ENCODE peak calls at places on chromosomes 7 and 10, in ten cellular contexts. W is GDM1, N is A549, P is NCI-H524 treated with DMSO at 0.1 percent for 48 hours, C is SK-MEL-5, D is T-helper 9 cell, L is brain microvascular endothelial cell, M is amniotic stem cell, O is epithelial cell of proximal tubule, A is brain pericyte. Z is an unnamed sample.

GRCh38 chr10:15060638-15061037 is 16.9 kb downstream of the OLAH start:
- DNase-seq in W (no peak), N (no peak), P (no peak), C (no peak), D (no peak), L (no peak), M (no peak), O (no peak), A (no peak), Z (no peak)

GRCh38 chr7:149884016-149884415 is 10.2 kb downstream of the ATP6V0E2 start:
- DNase-seq in W (no peak), N (no peak), P (no peak), C (no peak), D (no peak), L (no peak), M (no peak), O (no peak), A (no peak), Z (no peak)

GRCh38 chr10:86391986-86392722 is 25.6 kb upstream of the GRID1 start:
- DNase-seq in W (no peak), N (no peak), P (no peak), C (no peak), D (no peak), L (no peak), M (no peak), O (no peak), A (no peak), Z (no peak)

GRCh38 chr7:2710901-2711551 is 23.0 kb downstream of the AMZ1 start:
- DNase-seq in W (peak; percentile 47), N (no peak), P (no peak), C (peak; percentile 73), D (peak; percentile 21), L (no peak), M (no peak), O (no peak), A (no peak), Z (no peak)

GRCh38 chr10:34996843-34997242 is 93.3 kb downstream of the CUL2 start:
- DNase-seq in W (peak; percentile 40), N (no peak), P (no peak), C (peak; percentile 41), D (no peak), L (peak; percentile 57), M (no peak), O (no peak), A (no peak), Z (no peak)

GRCh38 chr7:35250452-35250851 is 3.4 kb downstream of the TBX20 start:
- DNase-seq in W (no peak), N (no peak), P (no peak), C (no peak), D (no peak), L (no peak), M (no peak), O (no peak), A (no peak), Z (no peak)

GRCh38 chr7:80722596-80723141 is 84.2 kb downstream of the CD36 start:
- DNase-seq in W (no peak), N (peak; percentile 83), P (no peak), C (peak; percentile 75), D (no peak), L (peak; percentile 100), M (peak; percentile 89), O (peak; percentile 99), A (peak; percentile 68), Z (peak; percentile 97)

GRCh38 chr10:125823663-125824251 is 411 bp downstream of the BCCIP start:
- DNase-seq in W (no peak), N (no peak), P (no peak), C (peak; percentile 1), D (no peak), L (no peak), M (no peak), O (no peak), A (no peak), Z (no peak)

GRCh38 chr7:51731086-51731485 is 414.5 kb upstream of the COBL start:
- DNase-seq in W (no peak), N (no peak), P (no peak), C (no peak), D (no peak), L (no peak), M (no peak), O (no peak), A (no peak), Z (no peak)

GRCh38 chr10:70433581-70434280 is 7.8 kb downstream of the NODAL start:
- DNase-seq in W (no peak), N (no peak), P (no peak), C (no peak), D (no peak), L (no peak), M (no peak), O (no peak), A (no peak), Z (no peak)

GRCh38 chr10:102775201-102775972 is 31.6 kb downstream of the WBP1L start:
- DNase-seq in W (no peak), N (no peak), P (no peak), C (no peak), D (no peak), L (no peak), M (no peak), O (no peak), A (no peak), Z (no peak)

GRCh38 chr7:147282204-147282603 is 1165.6 kb downstream of the CNTNAP2 start:
- DNase-seq in W (no peak), N (no peak), P (no peak), C (no peak), D (no peak), L (no peak), M (no peak), O (no peak), A (no peak), Z (no peak)

GRCh38 chr7:75694636-75695035 is 44.1 kb downstream of the HIP1 start:
- DNase-seq in W (no peak), N (no peak), P (no peak), C (no peak), D (no peak), L (no peak), M (no peak), O (no peak), A (no peak), Z (no peak)

GRCh38 chr7:28573059-28573553 is 160.8 kb downstream of the CREB5 start:
- DNase-seq in W (no peak), N (no peak), P (no peak), C (no peak), D (no peak), L (peak; percentile 68), M (no peak), O (no peak), A (peak; percentile 6), Z (peak; percentile 72)

GRCh38 chr10:15453921-15454320 is 82.8 kb upstream of the FAM171A1 start:
- DNase-seq in W (no peak), N (no peak), P (no peak), C (no peak), D (no peak), L (no peak), M (no peak), O (no peak), A (no peak), Z (no peak)

Z was measured in HFF-Myc.